ENCODE peak calls at places on chromosomes 4 and X, in nine cellular contexts. A is GM12878, F is nephron progenitor cell, U is upper lobe of left lung, B is K562, R is sigmoid colon, Q is kidney, J is endothelial cell, D is cardiac muscle cell. M is an unnamed sample.

GRCh38 chr4:139763205-139763604 is 97.6 kb downstream of the MGST2 start:
- DNase-seq in A (no peak), F (no peak), U (no peak), B (no peak), R (no peak), Q (no peak), J (no peak), D (no peak), M (no peak)

GRCh38 chr4:61294001-61294400 is 93.9 kb downstream of the ADGRL3 start:
- DNase-seq in A (no peak), F (no peak), U (peak), B (no peak), R (no peak), Q (no peak), J (no peak), D (no peak), M (no peak)

GRCh38 chrX:109660756-109661155 is 35.8 kb upstream of the KCNE5 start:
- DNase-seq in A (no peak), F (no peak), U (no peak), B (no peak), R (no peak), Q (no peak), J (no peak), D (no peak), M (no peak)

GRCh38 chrX:40468033-40468979 is 112.5 kb upstream of the ATP6AP2 start:
- DNase-seq in A (peak), F (peak), U (peak), B (peak), R (peak), Q (no peak), J (no peak), D (peak), M (no peak)

GRCh38 chrX:46959985-46960700 is 47.9 kb downstream of the JADE3 start:
- DNase-seq in A (no peak), F (no peak), U (no peak), B (no peak), R (no peak), Q (no peak), J (no peak), D (no peak), M (no peak)

GRCh38 chrX:82757614-82758013 is 750.5 kb upstream of the POU3F4 start:
- DNase-seq in A (no peak), F (no peak), U (no peak), B (no peak), R (no peak), Q (no peak), J (no peak), D (no peak), M (no peak)

GRCh38 chr4:36844448-36844847 is 400.1 kb upstream of the NWD2 start:
- DNase-seq in A (no peak), F (no peak), U (no peak), B (no peak), R (no peak), Q (no peak), J (no peak), D (no peak), M (no peak)

GRCh38 chr4:151045907-151046306 is 30.8 kb upstream of the LRBA start:
- DNase-seq in A (no peak), F (no peak), U (no peak), B (peak), R (no peak), Q (no peak), J (peak), D (peak), M (no peak)

GRCh38 chr4:66943117-66943516 is 602.2 kb downstream of the CENPC start:
- DNase-seq in A (no peak), F (no peak), U (no peak), B (no peak), R (no peak), Q (no peak), J (no peak), D (no peak), M (no peak)

GRCh38 chrX:136200466-136200865 is 50.7 kb downstream of the MAP7D3 start:
- DNase-seq in A (no peak), F (no peak), U (no peak), B (peak), R (no peak), Q (no peak), J (no peak), D (no peak), M (no peak)

GRCh38 chrX:49838374-49838773 is 9.3 kb downstream of the PAGE4 start:
- DNase-seq in A (no peak), F (peak), U (no peak), B (peak), R (no peak), Q (no peak), J (peak), D (peak), M (no peak)

GRCh38 chr4:72857787-72858186 is 211.7 kb downstream of the COX18 start:
- DNase-seq in A (no peak), F (no peak), U (no peak), B (no peak), R (no peak), Q (no peak), J (no peak), D (no peak), M (no peak)

GRCh38 chr4:45453258-45453841 is 670.5 kb downstream of the GABRG1 start:
- DNase-seq in A (no peak), F (peak), U (no peak), B (no peak), R (no peak), Q (no peak), J (no peak), D (peak), M (no peak)

GRCh38 chr4:169099775-169100180 is 89.7 kb upstream of the CBR4 start:
- DNase-seq in A (peak), F (no peak), U (no peak), B (no peak), R (peak), Q (no peak), J (no peak), D (no peak), M (no peak)

GRCh38 chr4:154707877-154708276 is 35.9 kb upstream of the LRAT start:
- DNase-seq in A (no peak), F (no peak), U (no peak), B (no peak), R (no peak), Q (no peak), J (no peak), D (no peak), M (no peak)

GRCh38 chr4:183097251-183098079 is 1.6 kb upstream of the WWC2 start:
- DNase-seq in A (no peak), F (peak), U (no peak), B (no peak), R (no peak), Q (peak), J (peak), D (no peak), M (no peak)

GRCh38 chrX:123084797-123085196 is 99.3 kb upstream of the GRIA3 start:
- DNase-seq in A (no peak), F (no peak), U (no peak), B (no peak), R (no peak), Q (no peak), J (no peak), D (no peak), M (no peak)

GRCh38 chr4:6112606-6113290 is 87.6 kb downstream of the JAKMIP1 start:
- DNase-seq in A (no peak), F (no peak), U (no peak), B (no peak), R (no peak), Q (no peak), J (no peak), D (no peak), M (no peak)

GRCh38 chr4:15144249-15144966 is 142.1 kb downstream of the CPEB2 start:
- DNase-seq in A (no peak), F (no peak), U (no peak), B (no peak), R (no peak), Q (no peak), J (no peak), D (no peak), M (no peak)

GRCh38 chrX:15863944-15864491 is 9.4 kb upstream of the AP1S2 start:
- DNase-seq in A (no peak), F (no peak), U (no peak), B (no peak), R (no peak), Q (no peak), J (no peak), D (no peak), M (no peak)

GRCh38 chr4:181896609-181897008 is 346.6 kb upstream of the TENM3 start:
- DNase-seq in A (no peak), F (no peak), U (no peak), B (no peak), R (no peak), Q (no peak), J (no peak), D (no peak), M (no peak)

GRCh38 chrX:20418379-20418778 is 151.7 kb upstream of the RPS6KA3 start:
- DNase-seq in A (no peak), F (no peak), U (no peak), B (no peak), R (no peak), Q (no peak), J (no peak), D (no peak), M (no peak)

GRCh38 chrX:120251471-120252011 is 929 bp downstream of the ZBTB33 start:
- DNase-seq in A (no peak), F (peak), U (peak), B (peak), R (peak), Q (no peak), J (peak), D (peak), M (no peak)

GRCh38 chr4:120714581-120714980 is 207.9 kb downstream of the PRDM5 start:
- DNase-seq in A (no peak), F (no peak), U (no peak), B (no peak), R (no peak), Q (no peak), J (no peak), D (no peak), M (no peak)

GRCh38 chrX:15505104-15505503 is 4.5 kb downstream of the BMX start:
- DNase-seq in A (no peak), F (no peak), U (no peak), B (no peak), R (no peak), Q (no peak), J (no peak), D (no peak), M (no peak)

GRCh38 chr4:147831452-147832192 is 99.7 kb downstream of the ARHGAP10 start:
- DNase-seq in A (no peak), F (no peak), U (peak), B (no peak), R (peak), Q (no peak), J (no peak), D (no peak), M (no peak)

GRCh38 chr4:111849726-111850284 is 295.4 kb upstream of the FAM241A start:
- DNase-seq in A (no peak), F (no peak), U (no peak), B (no peak), R (no peak), Q (no peak), J (no peak), D (no peak), M (no peak)

GRCh38 chr4:41044165-41044564 is 170.2 kb downstream of the APBB2 start:
- DNase-seq in A (no peak), F (no peak), U (no peak), B (no peak), R (no peak), Q (no peak), J (no peak), D (no peak), M (no peak)

GRCh38 chrX:53716328-53717088 is 30.0 kb upstream of the HUWE1 start:
- DNase-seq in A (peak), F (no peak), U (no peak), B (no peak), R (no peak), Q (no peak), J (no peak), D (no peak), M (no peak)

GRCh38 chrX:46308106-46308505 is 237.1 kb downstream of the ZNF674 start:
- DNase-seq in A (no peak), F (no peak), U (no peak), B (no peak), R (no peak), Q (no peak), J (no peak), D (no peak), M (no peak)

GRCh38 chrX:96563663-96564062 is 121.0 kb upstream of the DIAPH2 start:
- DNase-seq in A (no peak), F (no peak), U (no peak), B (no peak), R (no peak), Q (no peak), J (no peak), D (no peak), M (no peak)

GRCh38 chr4:18869166-18869565 is 847.6 kb upstream of the LCORL start:
- DNase-seq in A (no peak), F (no peak), U (no peak), B (no peak), R (no peak), Q (no peak), J (no peak), D (no peak), M (no peak)

GRCh38 chrX:40154853-40155616 is 57.3 kb upstream of the BCOR start:
- DNase-seq in A (no peak), F (peak), U (peak), B (peak), R (peak), Q (no peak), J (peak), D (peak), M (peak)

GRCh38 chr4:75547647-75548387 is 8.0 kb upstream of the ODAPH start:
- DNase-seq in A (no peak), F (no peak), U (peak), B (no peak), R (peak), Q (peak), J (peak), D (peak), M (no peak)

GRCh38 chr4:74536557-74536956 is 91.6 kb downstream of the AREG start:
- DNase-seq in A (no peak), F (no peak), U (no peak), B (no peak), R (no peak), Q (no peak), J (no peak), D (no peak), M (no peak)

GRCh38 chrX:123814343-123814742 is 45.5 kb upstream of the XIAP start:
- DNase-seq in A (no peak), F (no peak), U (no peak), B (no peak), R (no peak), Q (no peak), J (no peak), D (no peak), M (no peak)

GRCh38 chr4:165351359-165352130 is 24.1 kb downstream of the MSMO1 start:
- DNase-seq in A (no peak), F (no peak), U (no peak), B (no peak), R (no peak), Q (no peak), J (no peak), D (no peak), M (no peak)

GRCh38 chr4:61462451-61463326 is 262.6 kb downstream of the ADGRL3 start:
- DNase-seq in A (no peak), F (no peak), U (no peak), B (no peak), R (no peak), Q (no peak), J (no peak), D (no peak), M (no peak)

DNA sequence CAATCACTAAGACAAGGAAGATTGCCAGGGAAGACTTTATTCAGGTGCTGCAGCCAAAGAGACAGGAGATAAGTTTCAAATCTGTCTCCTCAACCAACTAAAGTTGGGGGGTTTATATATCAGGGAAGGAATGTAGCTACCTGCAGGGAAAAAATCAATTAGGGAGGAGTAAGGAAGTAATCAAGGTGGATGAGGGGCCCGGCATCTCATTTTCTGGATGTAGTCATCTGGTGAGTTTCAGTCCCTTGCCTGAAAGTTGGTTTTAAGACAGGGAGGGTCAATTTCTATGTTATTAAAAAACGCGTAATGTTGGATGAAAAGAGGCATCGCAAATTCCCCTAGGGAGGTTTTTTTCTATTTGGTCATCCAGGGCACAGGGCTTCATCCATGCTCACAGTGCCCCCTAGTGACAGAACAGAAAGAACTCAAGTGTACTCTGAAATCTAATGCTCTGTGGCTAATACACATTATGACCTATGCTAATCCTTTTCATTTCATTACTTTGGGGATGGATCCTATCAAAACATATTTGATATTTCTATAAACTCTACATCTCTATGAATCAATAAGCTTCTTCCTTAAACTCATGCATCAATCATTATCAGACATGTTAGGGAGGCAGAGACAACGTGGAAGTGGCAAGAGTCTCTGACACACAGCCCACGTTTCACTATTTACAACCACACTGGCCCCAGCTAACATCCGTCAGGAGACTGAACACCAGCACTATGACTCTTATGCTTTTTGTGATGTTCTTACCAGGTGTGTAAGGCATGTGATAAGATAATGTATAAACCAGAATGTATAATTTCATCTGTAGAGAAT is 1577.0 kb upstream of the TENM3 start:
- DNase-seq in A (no peak), F (peak), U (no peak), B (peak), R (no peak), Q (no peak), J (peak), D (peak), M (no peak)
- TF ChIP-seq CTCF in A (peak), F (peak), U (peak), B (no peak), R (no peak), Q (peak), J (peak), D (peak), M (peak)

GRCh38 chr4:48854395-48854683 is 23.5 kb downstream of the OCIAD1 start:
- DNase-seq in A (no peak), F (no peak), U (no peak), B (no peak), R (no peak), Q (no peak), J (no peak), D (no peak), M (no peak)
- TF ChIP-seq CTCF in A (no peak), F (no peak), U (no peak), B (no peak), R (no peak), Q (no peak), J (no peak), D (no peak), M (no peak)

DNA sequence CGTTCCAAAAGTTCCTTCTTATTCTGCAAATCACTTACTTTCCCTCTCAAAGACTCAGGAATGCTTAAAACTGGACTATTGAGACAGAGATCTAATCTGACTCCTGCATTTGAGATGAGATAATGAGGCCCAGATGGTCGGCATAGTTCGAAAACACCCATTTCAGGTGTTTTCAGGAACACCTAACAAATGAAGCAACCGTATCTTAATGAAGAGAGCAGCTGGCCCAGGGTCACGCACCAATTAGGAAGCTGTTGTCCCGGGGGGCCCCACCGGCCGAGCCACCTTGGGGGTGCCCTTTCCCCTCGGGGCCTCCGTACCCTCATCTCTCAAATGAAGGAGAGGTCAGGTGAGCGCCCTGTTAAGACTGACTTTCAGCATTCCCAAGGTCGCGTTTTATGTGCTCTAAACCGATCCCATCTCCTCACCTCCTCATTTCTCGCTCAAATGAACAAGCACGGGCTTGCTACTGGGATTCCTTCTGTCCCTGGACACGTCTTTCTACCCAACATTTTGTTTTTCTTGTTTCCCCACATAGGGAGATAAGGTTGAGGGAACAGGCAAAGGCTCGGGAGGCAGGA is 826 bp downstream of the LRPAP1 start:
- DNase-seq in A (no peak), F (no peak), U (no peak), B (no peak), R (no peak), Q (peak), J (no peak), D (no peak), M (peak)
- TF ChIP-seq CTCF in A (no peak), F (no peak), U (no peak), B (no peak), R (no peak), Q (no peak), J (no peak), D (no peak), M (no peak)

GRCh38 chrX:99305573-99305972 is 1104.5 kb downstream of the PCDH19 start:
- DNase-seq in A (no peak), F (no peak), U (no peak), B (no peak), R (no peak), Q (no peak), J (no peak), D (no peak), M (no peak)

DNA sequence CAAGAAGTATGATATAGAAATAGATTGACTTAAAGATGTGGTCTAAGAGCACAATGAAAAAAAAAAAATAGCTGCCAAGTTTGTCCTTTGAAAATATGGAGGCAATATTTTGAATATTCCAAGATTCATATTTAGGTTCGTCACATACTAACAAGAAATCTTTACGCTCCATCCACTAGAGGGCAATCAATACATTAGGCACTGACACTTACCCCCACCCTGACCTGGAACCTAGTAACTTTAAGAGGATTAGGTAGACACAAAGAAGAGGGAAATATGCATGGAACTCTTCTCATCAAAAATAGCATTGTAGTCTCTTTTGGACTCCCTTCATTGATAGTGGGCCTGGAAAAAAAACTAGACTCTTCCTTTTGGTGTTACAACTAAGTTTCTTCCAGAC is 1108.1 kb downstream of the PCDH19 start:
- DNase-seq in A (no peak), F (no peak), U (no peak), B (no peak), R (no peak), Q (no peak), J (no peak), D (peak), M (no peak)
- TF ChIP-seq CTCF in A (peak), F (peak), U (no peak), B (no peak), R (no peak), Q (no peak), J (peak), D (no peak), M (peak)

GRCh38 chr4:1167244-1167949 is 5.0 kb downstream of the SPON2 start:
- DNase-seq in A (peak), F (peak), U (peak), B (peak), R (peak), Q (peak), J (peak), D (peak), M (peak)
- TF ChIP-seq CTCF in A (peak), F (peak), U (peak), B (peak), R (peak), Q (peak), J (peak), D (peak), M (peak)

DNA sequence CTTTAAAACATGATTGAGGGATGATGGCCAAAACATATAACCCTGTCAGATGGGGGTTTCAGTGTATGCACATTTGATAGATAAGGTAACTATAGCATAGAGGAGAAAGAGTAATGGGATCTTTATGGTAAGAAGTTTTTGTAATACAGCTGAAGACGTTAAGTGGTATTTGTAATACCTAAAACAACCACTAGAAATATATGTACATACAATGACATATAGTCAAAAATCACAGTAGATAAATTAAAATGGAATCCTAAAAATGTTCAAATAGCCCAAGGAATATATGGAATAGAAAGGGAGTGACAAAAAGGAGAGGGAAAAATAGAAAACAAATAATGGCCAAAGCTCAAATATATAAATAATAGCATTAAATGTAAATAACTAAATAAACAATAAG is 371.3 kb upstream of the FSTL5 start:
- DNase-seq in A (no peak), F (no peak), U (no peak), B (no peak), R (no peak), Q (no peak), J (no peak), D (no peak), M (no peak)
- TF ChIP-seq CTCF in A (peak), F (no peak), U (no peak), B (no peak), R (no peak), Q (no peak), J (peak), D (no peak), M (peak)